ENCODE peak calls at places on chromosomes 5 and 9, in four cellular contexts. A is HepG2, W is GM12878, Z is K562. M is an unnamed sample.

GRCh38 chr5:54835642-54836041 is 149.8 kb downstream of the ESM1 start:
- DNase-seq in Z (no peak), W (no peak), A (no peak), M (no peak)

GRCh38 chr9:133116346-133117231 is 4.5 kb downstream of the RALGDS start:
- DNase-seq in W (no peak), Z (no peak), A (no peak), M (no peak)

GRCh38 chr5:146565764-146566163 is 49.8 kb upstream of the GPR151 start:
- DNase-seq in Z (peak; percentile 67), W (no peak), A (peak; percentile 65), M (peak; percentile 69)

GRCh38 chr5:34533582-34534236 is 122.4 kb upstream of the RAI14 start:
- DNase-seq in Z (no peak), A (no peak), W (no peak), M (no peak)

GRCh38 chr5:71483355-71483754 is 27.9 kb downstream of the BDP1 start:
- DNase-seq in Z (no peak), A (peak; percentile 69), W (no peak), M (no peak)

GRCh38 chr5:137248476-137248970 is 250.6 kb downstream of the SPOCK1 start:
- DNase-seq in W (peak; percentile 7), A (no peak), Z (no peak), M (no peak)

GRCh38 chr5:40518511-40518917 is 161.2 kb upstream of the PTGER4 start:
- DNase-seq in W (no peak), Z (no peak), A (no peak), M (no peak)

GRCh38 chr5:83360573-83360972 is 111.0 kb upstream of the VCAN start:
- DNase-seq in Z (peak; percentile 39), W (no peak), A (no peak), M (no peak)

GRCh38 chr5:92944903-92945629 is 636.0 kb downstream of the NR2F1-AS1 start:
- DNase-seq in W (no peak), Z (no peak), A (peak; percentile 83), M (no peak)

DNA sequence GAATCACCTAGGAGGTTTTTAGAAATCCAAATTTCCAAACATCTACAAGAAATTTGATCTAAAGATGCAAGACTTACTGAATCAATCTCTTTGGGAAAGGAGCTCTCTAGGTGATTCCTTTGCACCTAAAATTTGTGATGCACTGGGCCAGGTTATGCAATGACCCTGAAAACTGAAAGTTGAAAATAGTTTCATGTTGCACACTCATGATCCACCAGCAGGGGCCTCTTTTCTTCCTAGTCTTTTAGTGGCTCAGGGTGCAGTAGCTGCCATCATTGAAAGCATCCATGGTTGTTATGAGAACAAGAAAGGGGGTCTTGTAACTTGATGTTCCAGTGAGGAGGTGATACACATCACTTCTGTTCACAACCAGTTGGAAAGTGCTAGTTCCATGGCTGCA is 486.8 kb downstream of the PSAT1 start:
- DNase-seq in Z (no peak), W (no peak), A (no peak), M (no peak)
- TF ChIP-seq CREB1 in Z (no peak), W (no peak), A (no peak), M (no peak)

GRCh38 chr5:36897616-36898015 is 21.0 kb downstream of the NIPBL start:
- DNase-seq in Z (no peak), A (no peak), W (no peak), M (no peak)

GRCh38 chr5:36901856-36902255 is 25.3 kb downstream of the NIPBL start:
- DNase-seq in W (no peak), A (no peak), Z (no peak), M (no peak)

GRCh38 chr5:36902353-36902752 is 25.8 kb downstream of the NIPBL start:
- DNase-seq in A (no peak), W (no peak), Z (no peak), M (no peak)

GRCh38 chr5:36900279-36900678 is 23.7 kb downstream of the NIPBL start:
- DNase-seq in A (no peak), Z (no peak), W (no peak), M (no peak)

DNA sequence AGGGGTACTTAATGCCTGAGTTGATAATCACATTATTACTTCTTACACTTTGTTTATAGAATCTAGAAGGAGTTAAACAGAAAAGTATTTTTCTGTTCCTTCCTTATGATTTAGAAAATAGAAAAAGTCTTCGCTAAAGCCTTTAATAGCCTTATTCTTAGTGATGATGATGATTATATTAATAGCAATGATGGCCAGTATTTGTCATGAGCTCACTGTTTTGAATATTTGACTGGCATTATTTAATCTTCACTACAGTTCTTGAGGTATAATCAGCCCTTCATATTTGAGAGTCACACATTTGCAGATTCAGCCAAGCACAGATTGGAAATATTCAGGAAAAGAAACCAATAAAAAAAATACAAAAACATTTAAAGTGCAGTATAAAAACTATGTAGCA is 23.3 kb downstream of the NIPBL start:
- DNase-seq in Z (no peak), A (no peak), W (no peak), M (no peak)
- TF ChIP-seq ETV6 in Z (no peak), A (no peak), W (no peak), M (no peak)

GRCh38 chr9:128276008-128276573 is at the start of gene SWI5:
- DNase-seq in A (peak; percentile 96), W (peak; percentile 99), Z (peak; percentile 100), M (peak; percentile 100)

GRCh38 chr9:128276574-128277270 is 646 bp downstream of the SWI5 start:
- DNase-seq in A (no peak), W (no peak), Z (peak; percentile 67), M (peak; percentile 45)

GRCh38 chr9:128282500-128282899 is 6.4 kb downstream of the SWI5 start:
- DNase-seq in A (no peak), W (no peak), Z (no peak), M (no peak)

GRCh38 chr9:128275198-128276007 is at the start of gene GOLGA2:
- DNase-seq in A (peak; percentile 56), Z (peak; percentile 99), W (no peak), M (peak; percentile 48)

GRCh38 chr9:128280084-128280622 is 4.1 kb downstream of the SWI5 start:
- DNase-seq in Z (no peak), W (no peak), A (no peak), M (no peak)
- TF ChIP-seq NR2C2 in Z (no peak), W (no peak), A (no peak), M (no peak)

DNA sequence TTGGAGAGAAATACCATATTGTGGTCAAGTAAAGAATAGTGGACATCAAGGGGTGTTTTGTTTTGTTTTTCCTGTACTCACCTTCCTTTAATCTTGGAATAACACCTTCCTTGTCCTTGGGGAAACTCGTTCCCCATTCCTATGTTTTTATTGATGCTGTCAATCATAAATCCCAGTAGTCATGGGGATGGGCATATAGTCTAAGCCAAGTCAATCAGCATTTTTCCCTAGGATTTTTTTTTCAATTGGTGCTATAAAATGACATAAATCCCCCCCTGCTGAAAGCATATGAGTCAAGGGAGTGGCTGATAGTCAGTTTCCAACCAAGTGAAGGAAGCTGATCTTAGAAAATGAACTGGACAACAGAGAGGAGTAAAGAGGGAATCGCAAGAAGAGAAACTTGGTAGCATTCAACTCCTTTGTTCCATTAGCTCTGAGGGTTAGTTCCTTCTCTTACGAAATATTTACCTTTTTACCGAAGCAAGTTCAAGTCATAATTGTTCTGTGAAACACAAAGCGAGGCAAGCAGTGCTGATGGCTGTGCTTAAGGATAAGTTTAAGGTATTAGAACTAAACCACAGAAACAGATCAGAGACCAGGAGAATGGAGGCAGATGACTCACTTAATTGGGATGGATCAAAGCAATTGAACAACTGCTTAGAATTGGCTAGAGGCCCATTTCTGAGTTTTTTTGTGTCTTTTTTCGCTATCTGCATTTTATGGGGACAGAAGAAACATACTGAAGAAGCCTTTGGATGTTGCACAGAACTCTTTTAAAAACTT is 218.6 kb downstream of the SEMA6A start:
- DNase-seq in Z (no peak), W (no peak), A (no peak), M (no peak)
- TF ChIP-seq CREB1 in Z (no peak), W (no peak), A (no peak), M (no peak)

GRCh38 chr9:108811944-108812343 is 43.8 kb downstream of the ACTL7B start:
- DNase-seq in W (no peak), Z (no peak), A (no peak), M (no peak)

GRCh38 chr9:108812388-108812787 is 43.4 kb downstream of the ACTL7B start:
- DNase-seq in W (no peak), A (no peak), Z (no peak), M (no peak)

GRCh38 chr9:108813951-108814601 is 41.7 kb downstream of the ACTL7B start:
- DNase-seq in A (peak; percentile 58), Z (no peak), W (no peak), M (no peak)

GRCh38 chr9:108816037-108816436 is 39.7 kb downstream of the ACTL7B start:
- DNase-seq in A (peak; percentile 60), W (no peak), Z (no peak), M (no peak)

GRCh38 chr9:108815156-108815555 is 40.6 kb downstream of the ACTL7B start:
- DNase-seq in A (peak; percentile 24), W (no peak), Z (no peak), M (no peak)
- TF ChIP-seq ETV6 in A (no peak), W (no peak), Z (no peak), M (no peak)

GRCh38 chr9:130698514-130698913 is 4.9 kb downstream of the EXOSC2 start:
- DNase-seq in W (no peak), A (peak; percentile 65), Z (no peak), M (no peak)
- TF ChIP-seq NR2C2 in W (no peak), A (no peak), Z (no peak), M (no peak)

DNA sequence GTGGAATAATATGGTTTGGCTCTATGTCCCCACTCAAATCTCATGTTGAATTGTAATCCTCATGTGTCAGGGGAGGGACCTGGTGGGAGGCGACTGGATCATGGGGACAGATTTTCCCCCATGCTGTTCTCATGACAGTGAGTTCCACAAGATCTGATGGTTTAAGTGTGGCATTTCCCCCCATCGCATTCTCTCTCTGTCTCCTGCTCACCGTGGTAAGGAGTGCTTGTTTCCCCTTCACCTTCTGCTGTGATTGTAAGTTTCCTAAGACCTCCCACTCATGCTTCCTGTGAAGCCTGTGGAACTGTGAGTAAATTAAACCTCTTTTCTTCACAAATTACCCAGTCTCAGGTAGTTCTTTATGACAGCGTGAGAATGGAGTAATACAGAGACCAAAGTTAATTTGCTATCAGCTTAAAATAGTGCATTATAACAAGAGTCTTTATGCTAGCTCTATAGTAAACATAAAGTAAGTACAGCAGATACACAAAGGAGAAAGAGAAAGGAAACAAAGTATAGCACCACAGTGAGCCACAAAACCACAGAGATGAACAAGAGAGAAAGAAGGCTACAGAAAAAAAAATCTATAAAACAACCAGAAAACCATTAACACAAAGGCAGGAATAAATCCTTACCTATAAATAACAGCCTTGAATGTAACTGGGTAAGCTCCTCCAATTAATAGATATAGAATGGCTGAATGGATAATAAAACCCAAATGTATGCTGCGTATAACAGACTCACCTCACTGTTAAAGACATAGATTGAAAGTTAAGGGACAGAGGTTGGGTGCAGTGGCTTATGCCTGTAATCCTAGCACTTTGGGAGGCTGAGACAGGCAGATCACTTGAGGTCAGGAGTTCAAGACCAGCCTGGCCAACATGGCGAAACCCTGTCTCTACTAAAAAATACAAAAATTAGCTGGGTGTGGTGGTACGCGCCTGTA is 39.7 kb downstream of the RAPGEF6 start:
- DNase-seq in A (no peak), W (no peak), Z (no peak), M (no peak)
- TF ChIP-seq CREB1 in A (no peak), W (no peak), Z (no peak), M (no peak)

GRCh38 chr5:180136661-180137381 is 65.3 kb upstream of the RNF130 start:
- DNase-seq in A (no peak), W (no peak), Z (peak; percentile 43), M (no peak)
- TF ChIP-seq ETV6 in A (no peak), W (no peak), Z (no peak), M (no peak)

M was measured in WTC11.